ENCODE peak calls at places on chromosomes 1 and 21, in four cellular contexts. One of them, this sample, is unnamed.

GRCh38 chr21:33998809-33999208 is 74.6 kb upstream of the MRPS6 start:
- DNase-seq in fibroblast of lung: no peak
- DNase-seq in cardiac muscle cell: no peak
- DNase-seq in CD8-positive, alpha-beta memory T cell: no peak
- DNase-seq in this sample: no peak

GRCh38 chr1:218347713-218348627 is 2.8 kb downstream of the TGFB2 start:
- DNase-seq in fibroblast of lung: peak; percentile 86
- DNase-seq in cardiac muscle cell: peak; percentile 78
- DNase-seq in CD8-positive, alpha-beta memory T cell: no peak
- DNase-seq in this sample: no peak

GRCh38 chr1:217921126-217921900 is 290.2 kb downstream of the SPATA17 start:
- DNase-seq in fibroblast of lung: peak; percentile 30
- DNase-seq in cardiac muscle cell: no peak
- DNase-seq in CD8-positive, alpha-beta memory T cell: no peak
- DNase-seq in this sample: no peak

GRCh38 chr1:204744102-204744501 is 58.6 kb upstream of the LRRN2 start:
- DNase-seq in fibroblast of lung: no peak
- DNase-seq in CD8-positive, alpha-beta memory T cell: no peak
- DNase-seq in cardiac muscle cell: no peak
- DNase-seq in this sample: no peak

GRCh38 chr1:244835276-244836134 is at the start of gene COX20:
- DNase-seq in fibroblast of lung: peak; percentile 87
- DNase-seq in CD8-positive, alpha-beta memory T cell: peak; percentile 91
- DNase-seq in cardiac muscle cell: peak; percentile 90
- DNase-seq in this sample: no peak

GRCh38 chr1:245512980-245513578 is 358.3 kb downstream of the KIF26B start:
- DNase-seq in CD8-positive, alpha-beta memory T cell: no peak
- DNase-seq in cardiac muscle cell: peak; percentile 32
- DNase-seq in fibroblast of lung: peak; percentile 34
- DNase-seq in this sample: peak; percentile 25

GRCh38 chr1:169648187-169648586 is 18.3 kb upstream of the SELP start:
- DNase-seq in CD8-positive, alpha-beta memory T cell: no peak
- DNase-seq in fibroblast of lung: no peak
- DNase-seq in cardiac muscle cell: no peak
- DNase-seq in this sample: no peak

GRCh38 chr21:31660134-31660565 is 657 bp downstream of the SOD1 start:
- DNase-seq in CD8-positive, alpha-beta memory T cell: peak; percentile 65
- DNase-seq in cardiac muscle cell: peak; percentile 66
- DNase-seq in fibroblast of lung: no peak
- DNase-seq in this sample: peak; percentile 50

GRCh38 chr1:58842941-58843340 is 59.1 kb upstream of the JUN start:
- DNase-seq in fibroblast of lung: no peak
- DNase-seq in CD8-positive, alpha-beta memory T cell: no peak
- DNase-seq in cardiac muscle cell: no peak
- DNase-seq in this sample: no peak

DNA sequence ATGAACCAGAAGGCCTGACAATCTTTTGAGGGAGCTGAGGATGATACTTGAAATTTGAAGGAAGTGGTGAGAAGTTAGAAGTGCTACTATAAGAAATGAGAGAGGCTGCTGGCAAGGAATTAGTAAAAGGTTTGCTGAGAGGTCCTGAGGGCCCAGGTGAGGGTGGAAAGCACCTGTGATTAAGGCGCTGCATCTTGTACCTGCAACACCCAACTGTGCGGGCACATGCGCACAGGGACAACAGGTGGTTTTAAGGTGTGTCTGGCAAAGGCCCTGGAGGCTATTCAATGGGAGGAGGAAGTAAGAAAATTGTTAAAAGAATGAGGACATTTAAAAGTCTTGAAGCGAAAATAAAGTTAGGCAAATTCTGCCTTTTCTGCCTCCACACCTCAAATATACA is 349.3 kb downstream of the RGS7 start:
- DNase-seq in fibroblast of lung: no peak
- DNase-seq in CD8-positive, alpha-beta memory T cell: no peak
- DNase-seq in cardiac muscle cell: no peak
- DNase-seq in this sample: no peak
- H3K4me3 ChIP-seq in fibroblast of lung: no peak overlapping the region
- H3K4me3 ChIP-seq in CD8-positive, alpha-beta memory T cell: no peak overlapping the region
- H3K4me3 ChIP-seq in cardiac muscle cell: no peak overlapping the region
- H3K4me3 ChIP-seq in this sample: no peak overlapping the region

GRCh38 chr1:236830560-236830959 is 35.5 kb downstream of the MTR start:
- DNase-seq in fibroblast of lung: no peak
- DNase-seq in CD8-positive, alpha-beta memory T cell: no peak
- DNase-seq in cardiac muscle cell: no peak
- DNase-seq in this sample: peak; percentile 75

GRCh38 chr1:236830116-236830515 is 35.0 kb downstream of the MTR start:
- DNase-seq in cardiac muscle cell: no peak
- DNase-seq in CD8-positive, alpha-beta memory T cell: no peak
- DNase-seq in fibroblast of lung: no peak
- DNase-seq in this sample: no peak

GRCh38 chr1:236835491-236835890 is 40.4 kb downstream of the MTR start:
- DNase-seq in CD8-positive, alpha-beta memory T cell: no peak
- DNase-seq in cardiac muscle cell: no peak
- DNase-seq in fibroblast of lung: no peak
- DNase-seq in this sample: no peak

GRCh38 chr1:236836157-236836556 is 41.1 kb downstream of the MTR start:
- DNase-seq in fibroblast of lung: no peak
- DNase-seq in cardiac muscle cell: no peak
- DNase-seq in CD8-positive, alpha-beta memory T cell: no peak
- DNase-seq in this sample: no peak

DNA sequence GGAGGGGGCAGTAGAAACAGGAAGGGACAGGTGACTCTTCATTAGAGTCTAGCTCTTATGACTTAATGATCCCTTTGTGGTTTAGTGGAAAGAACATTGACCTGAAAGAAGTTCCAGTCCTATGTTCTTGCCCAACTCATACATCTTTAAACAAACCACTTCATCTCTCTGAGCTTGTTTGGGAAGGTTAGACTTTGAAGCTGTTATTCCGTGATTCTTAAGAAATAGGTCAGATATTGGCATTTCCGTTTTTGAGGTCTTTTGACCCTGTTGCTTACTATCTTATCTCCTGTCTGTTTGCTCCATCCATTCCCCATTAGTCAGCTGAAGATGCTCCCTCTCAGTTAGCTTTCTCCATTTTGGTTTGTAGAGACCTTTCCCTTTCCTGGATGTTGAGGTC is 38.5 kb downstream of the MTR start:
- DNase-seq in cardiac muscle cell: no peak
- DNase-seq in fibroblast of lung: no peak
- DNase-seq in CD8-positive, alpha-beta memory T cell: no peak
- DNase-seq in this sample: no peak
- H3K36me3 ChIP-seq in cardiac muscle cell: peaks cover 67% of the 10 kb centered on the region
- H3K36me3 ChIP-seq in fibroblast of lung: peaks cover 3% of the 10 kb centered on the region
- H3K36me3 ChIP-seq in CD8-positive, alpha-beta memory T cell: peaks cover 72% of the 10 kb centered on the region
- H3K36me3 ChIP-seq in this sample: peaks cover 65% of the 10 kb centered on the region

GRCh38 chr1:151009674-151010345 is 1.6 kb downstream of the PRUNE1 start:
- DNase-seq in CD8-positive, alpha-beta memory T cell: no peak
- DNase-seq in fibroblast of lung: no peak
- DNase-seq in cardiac muscle cell: no peak
- DNase-seq in this sample: no peak
- H3K4me3 ChIP-seq in CD8-positive, alpha-beta memory T cell: peak overlapping the region; percentile 69
- H3K4me3 ChIP-seq in fibroblast of lung: peak overlapping the region; percentile 94
- H3K4me3 ChIP-seq in cardiac muscle cell: peak overlapping the region; percentile 59
- H3K4me3 ChIP-seq in this sample: no peak overlapping the region

GRCh38 chr1:53260631-53261247 is 22.4 kb upstream of the MAGOH start:
- DNase-seq in fibroblast of lung: no peak
- DNase-seq in cardiac muscle cell: no peak
- DNase-seq in CD8-positive, alpha-beta memory T cell: no peak
- DNase-seq in this sample: peak; percentile 75
- H3K36me3 ChIP-seq in fibroblast of lung: peaks cover 5% of the 10 kb centered on the region
- H3K36me3 ChIP-seq in cardiac muscle cell: no peaks in the 10 kb centered on the region
- H3K36me3 ChIP-seq in CD8-positive, alpha-beta memory T cell: peaks cover 21% of the 10 kb centered on the region
- H3K36me3 ChIP-seq in this sample: peaks cover 95% of the 10 kb centered on the region

GRCh38 chr1:78491311-78492071 is 717 bp downstream of the PTGFR start:
- DNase-seq in CD8-positive, alpha-beta memory T cell: no peak
- DNase-seq in cardiac muscle cell: peak; percentile 44
- DNase-seq in fibroblast of lung: peak; percentile 66
- DNase-seq in this sample: no peak
- H3K4me3 ChIP-seq in CD8-positive, alpha-beta memory T cell: no peak overlapping the region
- H3K4me3 ChIP-seq in cardiac muscle cell: peak overlapping the region; percentile 35
- H3K4me3 ChIP-seq in fibroblast of lung: peak overlapping the region; percentile 80
- H3K4me3 ChIP-seq in this sample: no peak overlapping the region

DNA sequence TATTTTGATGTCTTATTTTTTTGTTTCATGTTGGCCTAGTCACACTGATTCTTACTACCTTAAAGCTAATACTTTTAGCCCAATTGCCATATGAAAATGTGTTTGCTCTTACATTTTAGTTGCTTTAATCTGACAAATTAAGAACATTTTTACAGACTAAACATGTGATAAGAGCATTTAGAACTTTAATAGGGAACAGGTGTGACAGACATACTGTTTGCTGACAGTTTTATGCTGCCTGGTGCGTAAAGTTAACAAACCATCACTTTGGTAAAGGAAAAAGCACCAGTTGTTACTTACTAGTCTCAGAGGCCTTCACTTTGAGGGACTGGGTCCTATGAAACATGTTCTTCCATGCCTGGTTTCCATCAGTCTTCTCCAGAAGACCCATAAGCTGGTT is 14.7 kb downstream of the CMPK1 start:
- DNase-seq in cardiac muscle cell: no peak
- DNase-seq in fibroblast of lung: no peak
- DNase-seq in CD8-positive, alpha-beta memory T cell: no peak
- DNase-seq in this sample: no peak
- H3K36me3 ChIP-seq in cardiac muscle cell: no peaks in the 10 kb centered on the region
- H3K36me3 ChIP-seq in fibroblast of lung: no peaks in the 10 kb centered on the region
- H3K36me3 ChIP-seq in CD8-positive, alpha-beta memory T cell: no peaks in the 10 kb centered on the region
- H3K36me3 ChIP-seq in this sample: peaks cover 2% of the 10 kb centered on the region

GRCh38 chr1:119141660-119142059 is 1.2 kb upstream of the WARS2 start:
- DNase-seq in fibroblast of lung: no peak
- DNase-seq in CD8-positive, alpha-beta memory T cell: no peak
- DNase-seq in cardiac muscle cell: no peak
- DNase-seq in this sample: no peak

GRCh38 chr1:119140177-119141019 is at the start of gene WARS2:
- DNase-seq in fibroblast of lung: peak; percentile 98
- DNase-seq in CD8-positive, alpha-beta memory T cell: peak; percentile 97
- DNase-seq in cardiac muscle cell: peak; percentile 98
- DNase-seq in this sample: peak; percentile 96

GRCh38 chr1:119139857-119140176 is 636 bp downstream of the WARS2 start:
- DNase-seq in cardiac muscle cell: no peak
- DNase-seq in fibroblast of lung: no peak
- DNase-seq in CD8-positive, alpha-beta memory T cell: no peak
- DNase-seq in this sample: no peak

GRCh38 chr1:119139393-119139792 is 1.1 kb downstream of the WARS2 start:
- DNase-seq in cardiac muscle cell: no peak
- DNase-seq in CD8-positive, alpha-beta memory T cell: peak; percentile 74
- DNase-seq in fibroblast of lung: no peak
- DNase-seq in this sample: no peak

DNA sequence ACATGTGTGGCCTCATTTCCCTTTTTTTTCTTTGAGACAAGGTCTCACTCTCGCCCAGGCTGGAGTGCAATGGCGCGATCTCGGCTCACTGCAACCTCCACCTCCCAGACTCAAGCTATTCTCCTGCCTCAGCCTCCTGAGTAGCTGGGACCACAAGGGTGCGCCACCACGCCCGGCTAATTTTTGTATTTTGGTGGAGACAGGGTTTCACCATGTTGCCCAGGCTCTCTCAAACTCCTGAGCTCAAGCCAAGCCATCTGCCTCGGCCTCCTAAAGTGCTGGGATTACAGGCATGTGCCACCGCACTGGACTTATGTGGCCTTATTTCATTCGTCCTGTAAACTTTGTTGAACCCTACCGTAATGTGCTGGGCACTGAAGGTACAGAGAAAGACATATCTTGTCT is 569 bp upstream of the WARS2 start:
- DNase-seq in CD8-positive, alpha-beta memory T cell: peak; percentile 57
- DNase-seq in fibroblast of lung: no peak
- DNase-seq in cardiac muscle cell: no peak
- DNase-seq in this sample: peak; percentile 48
- H3K4me3 ChIP-seq in CD8-positive, alpha-beta memory T cell: peak overlapping the region; percentile 78
- H3K4me3 ChIP-seq in fibroblast of lung: peak overlapping the region; percentile 74
- H3K4me3 ChIP-seq in cardiac muscle cell: peak overlapping the region; percentile 41
- H3K4me3 ChIP-seq in this sample: peak overlapping the region; percentile 63

DNA sequence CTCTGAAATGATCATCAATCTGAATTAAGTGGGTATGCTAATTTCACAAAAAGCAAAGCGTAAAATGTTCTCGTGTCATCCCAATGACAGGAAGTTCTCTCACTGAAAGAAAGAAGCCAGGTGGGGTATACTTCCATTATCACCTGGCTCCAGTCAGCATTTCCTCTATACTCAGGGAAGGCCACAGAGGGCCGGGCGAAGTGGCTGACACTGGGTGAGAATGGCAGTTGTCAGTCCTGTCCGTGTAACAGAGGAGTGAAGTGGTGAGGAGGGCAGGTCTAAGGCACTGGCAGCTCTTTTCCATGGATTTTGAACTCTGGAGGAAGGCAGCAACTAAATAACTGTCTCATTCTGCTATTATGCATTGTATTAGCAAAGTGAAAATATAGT is 60.4 kb downstream of the CAPN2 start:
- DNase-seq in fibroblast of lung: no peak
- DNase-seq in cardiac muscle cell: no peak
- DNase-seq in CD8-positive, alpha-beta memory T cell: no peak
- DNase-seq in this sample: no peak
- H3K36me3 ChIP-seq in fibroblast of lung: peaks cover 20% of the 10 kb centered on the region
- H3K36me3 ChIP-seq in cardiac muscle cell: peaks cover 18% of the 10 kb centered on the region
- H3K36me3 ChIP-seq in CD8-positive, alpha-beta memory T cell: peaks cover 50% of the 10 kb centered on the region
- H3K36me3 ChIP-seq in this sample: peaks cover 6% of the 10 kb centered on the region

GRCh38 chr1:165855010-165855838 is 27.8 kb downstream of the UCK2 start:
- DNase-seq in fibroblast of lung: no peak
- DNase-seq in CD8-positive, alpha-beta memory T cell: no peak
- DNase-seq in cardiac muscle cell: no peak
- DNase-seq in this sample: no peak

GRCh38 chr1:165858364-165858823 is 31.0 kb downstream of the UCK2 start:
- DNase-seq in CD8-positive, alpha-beta memory T cell: no peak
- DNase-seq in fibroblast of lung: no peak
- DNase-seq in cardiac muscle cell: no peak
- DNase-seq in this sample: no peak

GRCh38 chr1:165856606-165857005 is 29.2 kb downstream of the UCK2 start:
- DNase-seq in fibroblast of lung: no peak
- DNase-seq in cardiac muscle cell: no peak
- DNase-seq in CD8-positive, alpha-beta memory T cell: no peak
- DNase-seq in this sample: no peak

GRCh38 chr1:165858928-165859845 is 31.8 kb downstream of the UCK2 start:
- DNase-seq in cardiac muscle cell: no peak
- DNase-seq in CD8-positive, alpha-beta memory T cell: no peak
- DNase-seq in fibroblast of lung: peak; percentile 40
- DNase-seq in this sample: no peak

GRCh38 chr1:165857046-165857801 is 29.8 kb downstream of the UCK2 start:
- DNase-seq in fibroblast of lung: peak; percentile 60
- DNase-seq in cardiac muscle cell: no peak
- DNase-seq in CD8-positive, alpha-beta memory T cell: no peak
- DNase-seq in this sample: no peak
- H3K4me3 ChIP-seq in fibroblast of lung: no peak overlapping the region
- H3K4me3 ChIP-seq in cardiac muscle cell: no peak overlapping the region
- H3K4me3 ChIP-seq in CD8-positive, alpha-beta memory T cell: no peak overlapping the region
- H3K4me3 ChIP-seq in this sample: no peak overlapping the region

GRCh38 chr1:54867717-54868057 is 19.3 kb downstream of the DHCR24 start:
- DNase-seq in fibroblast of lung: no peak
- DNase-seq in cardiac muscle cell: no peak
- DNase-seq in CD8-positive, alpha-beta memory T cell: no peak
- DNase-seq in this sample: no peak

GRCh38 chr1:54869173-54869851 is 17.7 kb downstream of the DHCR24 start:
- DNase-seq in cardiac muscle cell: no peak
- DNase-seq in fibroblast of lung: no peak
- DNase-seq in CD8-positive, alpha-beta memory T cell: no peak
- DNase-seq in this sample: no peak

GRCh38 chr1:54871275-54872040 is 15.5 kb downstream of the DHCR24 start:
- DNase-seq in cardiac muscle cell: no peak
- DNase-seq in CD8-positive, alpha-beta memory T cell: no peak
- DNase-seq in fibroblast of lung: no peak
- DNase-seq in this sample: no peak

GRCh38 chr1:54872041-54872342 is 15.0 kb downstream of the DHCR24 start:
- DNase-seq in cardiac muscle cell: no peak
- DNase-seq in CD8-positive, alpha-beta memory T cell: no peak
- DNase-seq in fibroblast of lung: no peak
- DNase-seq in this sample: no peak

GRCh38 chr1:54870869-54871268 is 16.1 kb downstream of the DHCR24 start:
- DNase-seq in cardiac muscle cell: no peak
- DNase-seq in fibroblast of lung: no peak
- DNase-seq in CD8-positive, alpha-beta memory T cell: no peak
- DNase-seq in this sample: no peak
- H3K36me3 ChIP-seq in cardiac muscle cell: peaks cover 72% of the 10 kb centered on the region
- H3K36me3 ChIP-seq in fibroblast of lung: peaks cover 35% of the 10 kb centered on the region
- H3K36me3 ChIP-seq in CD8-positive, alpha-beta memory T cell: peaks cover 4% of the 10 kb centered on the region
- H3K36me3 ChIP-seq in this sample: peaks cover 80% of the 10 kb centered on the region